ENCODE peak calls at places on chromosomes 4 and X, in nine cellular contexts. One of them, this sample, is unnamed.

GRCh38 chrX:67759018-67759417 is 215.2 kb downstream of the AR start:
- DNase-seq in pancreas: no peak
- DNase-seq in WERI-Rb-1: no peak
- DNase-seq in left ventricle myocardium inferior: no peak
- DNase-seq in choroid plexus epithelial cell: no peak
- DNase-seq in CD8-positive, alpha-beta T cell: no peak
- DNase-seq in cardiac muscle cell: no peak
- DNase-seq in ovary: no peak
- DNase-seq in endodermal cell: no peak
- DNase-seq in this sample: no peak

GRCh38 chrX:43349363-43349762 is 306.7 kb upstream of the MAOA start:
- DNase-seq in left ventricle myocardium inferior: no peak
- DNase-seq in cardiac muscle cell: peak
- DNase-seq in CD8-positive, alpha-beta T cell: no peak
- DNase-seq in pancreas: no peak
- DNase-seq in endodermal cell: peak
- DNase-seq in choroid plexus epithelial cell: peak
- DNase-seq in ovary: no peak
- DNase-seq in WERI-Rb-1: peak
- DNase-seq in this sample: peak

GRCh38 chr4:154984148-154984547 is 203.1 kb downstream of the RBM46 start:
- DNase-seq in choroid plexus epithelial cell: no peak
- DNase-seq in endodermal cell: no peak
- DNase-seq in WERI-Rb-1: no peak
- DNase-seq in ovary: no peak
- DNase-seq in pancreas: no peak
- DNase-seq in CD8-positive, alpha-beta T cell: no peak
- DNase-seq in cardiac muscle cell: no peak
- DNase-seq in left ventricle myocardium inferior: no peak
- DNase-seq in this sample: no peak

GRCh38 chrX:24982306-24982965 is 33.3 kb downstream of the ARX start:
- DNase-seq in ovary: no peak
- DNase-seq in WERI-Rb-1: no peak
- DNase-seq in choroid plexus epithelial cell: no peak
- DNase-seq in CD8-positive, alpha-beta T cell: no peak
- DNase-seq in left ventricle myocardium inferior: no peak
- DNase-seq in cardiac muscle cell: no peak
- DNase-seq in endodermal cell: no peak
- DNase-seq in pancreas: no peak
- DNase-seq in this sample: no peak

GRCh38 chrX:18981124-18981807 is 2.6 kb downstream of the PHKA2 start:
- DNase-seq in endodermal cell: no peak
- DNase-seq in ovary: no peak
- DNase-seq in cardiac muscle cell: no peak
- DNase-seq in WERI-Rb-1: no peak
- DNase-seq in pancreas: no peak
- DNase-seq in left ventricle myocardium inferior: no peak
- DNase-seq in choroid plexus epithelial cell: no peak
- DNase-seq in CD8-positive, alpha-beta T cell: no peak
- DNase-seq in this sample: no peak

GRCh38 chrX:37993857-37994619 is 12.3 kb upstream of the SYTL5 start:
- DNase-seq in endodermal cell: peak
- DNase-seq in cardiac muscle cell: no peak
- DNase-seq in choroid plexus epithelial cell: no peak
- DNase-seq in WERI-Rb-1: no peak
- DNase-seq in ovary: no peak
- DNase-seq in pancreas: no peak
- DNase-seq in left ventricle myocardium inferior: no peak
- DNase-seq in CD8-positive, alpha-beta T cell: no peak
- DNase-seq in this sample: peak

GRCh38 chrX:17397074-17397473 is 22.1 kb downstream of the NHS start:
- DNase-seq in endodermal cell: no peak
- DNase-seq in ovary: no peak
- DNase-seq in choroid plexus epithelial cell: no peak
- DNase-seq in CD8-positive, alpha-beta T cell: no peak
- DNase-seq in pancreas: no peak
- DNase-seq in WERI-Rb-1: no peak
- DNase-seq in cardiac muscle cell: no peak
- DNase-seq in left ventricle myocardium inferior: no peak
- DNase-seq in this sample: no peak

GRCh38 chrX:100747090-100747489 is 15.2 kb upstream of the SYTL4 start:
- DNase-seq in WERI-Rb-1: no peak
- DNase-seq in pancreas: no peak
- DNase-seq in endodermal cell: no peak
- DNase-seq in cardiac muscle cell: no peak
- DNase-seq in ovary: no peak
- DNase-seq in CD8-positive, alpha-beta T cell: no peak
- DNase-seq in left ventricle myocardium inferior: no peak
- DNase-seq in choroid plexus epithelial cell: peak
- DNase-seq in this sample: no peak

GRCh38 chrX:110087485-110088356 is 84.8 kb downstream of the TMEM164 start:
- DNase-seq in endodermal cell: no peak
- DNase-seq in pancreas: no peak
- DNase-seq in left ventricle myocardium inferior: no peak
- DNase-seq in ovary: no peak
- DNase-seq in CD8-positive, alpha-beta T cell: no peak
- DNase-seq in choroid plexus epithelial cell: peak
- DNase-seq in cardiac muscle cell: no peak
- DNase-seq in WERI-Rb-1: no peak
- DNase-seq in this sample: no peak

GRCh38 chr4:52578951-52579350 is 80.2 kb downstream of the USP46 start:
- DNase-seq in cardiac muscle cell: no peak
- DNase-seq in endodermal cell: no peak
- DNase-seq in pancreas: no peak
- DNase-seq in left ventricle myocardium inferior: no peak
- DNase-seq in WERI-Rb-1: no peak
- DNase-seq in ovary: no peak
- DNase-seq in CD8-positive, alpha-beta T cell: no peak
- DNase-seq in choroid plexus epithelial cell: no peak
- DNase-seq in this sample: no peak

GRCh38 chr4:172061204-172061603 is 248.0 kb downstream of the GALNTL6 start:
- DNase-seq in choroid plexus epithelial cell: no peak
- DNase-seq in ovary: no peak
- DNase-seq in WERI-Rb-1: no peak
- DNase-seq in endodermal cell: no peak
- DNase-seq in left ventricle myocardium inferior: no peak
- DNase-seq in cardiac muscle cell: no peak
- DNase-seq in CD8-positive, alpha-beta T cell: no peak
- DNase-seq in pancreas: no peak
- DNase-seq in this sample: no peak

GRCh38 chrX:123188081-123188480 is 4.0 kb downstream of the GRIA3 start:
- DNase-seq in choroid plexus epithelial cell: no peak
- DNase-seq in ovary: no peak
- DNase-seq in WERI-Rb-1: no peak
- DNase-seq in pancreas: no peak
- DNase-seq in CD8-positive, alpha-beta T cell: no peak
- DNase-seq in left ventricle myocardium inferior: no peak
- DNase-seq in cardiac muscle cell: no peak
- DNase-seq in endodermal cell: no peak
- DNase-seq in this sample: no peak

GRCh38 chr4:53967971-53968370 is 96.4 kb downstream of the CHIC2 start:
- DNase-seq in choroid plexus epithelial cell: no peak
- DNase-seq in left ventricle myocardium inferior: no peak
- DNase-seq in pancreas: no peak
- DNase-seq in CD8-positive, alpha-beta T cell: no peak
- DNase-seq in cardiac muscle cell: no peak
- DNase-seq in ovary: no peak
- DNase-seq in WERI-Rb-1: no peak
- DNase-seq in endodermal cell: no peak
- DNase-seq in this sample: no peak

GRCh38 chr4:69830529-69831269 is 29.2 kb downstream of the SULT1E1 start:
- DNase-seq in ovary: no peak
- DNase-seq in left ventricle myocardium inferior: no peak
- DNase-seq in WERI-Rb-1: no peak
- DNase-seq in choroid plexus epithelial cell: peak
- DNase-seq in endodermal cell: peak
- DNase-seq in CD8-positive, alpha-beta T cell: no peak
- DNase-seq in cardiac muscle cell: no peak
- DNase-seq in pancreas: no peak
- DNase-seq in this sample: peak

GRCh38 chr4:108881190-108881589 is 118.3 kb upstream of the ETNPPL start:
- DNase-seq in WERI-Rb-1: no peak
- DNase-seq in ovary: no peak
- DNase-seq in pancreas: no peak
- DNase-seq in left ventricle myocardium inferior: no peak
- DNase-seq in CD8-positive, alpha-beta T cell: no peak
- DNase-seq in endodermal cell: no peak
- DNase-seq in cardiac muscle cell: no peak
- DNase-seq in choroid plexus epithelial cell: peak
- DNase-seq in this sample: no peak

GRCh38 chr4:108884596-108884995 is 121.7 kb upstream of the ETNPPL start:
- DNase-seq in pancreas: no peak
- DNase-seq in choroid plexus epithelial cell: peak
- DNase-seq in cardiac muscle cell: no peak
- DNase-seq in left ventricle myocardium inferior: no peak
- DNase-seq in WERI-Rb-1: peak
- DNase-seq in CD8-positive, alpha-beta T cell: no peak
- DNase-seq in ovary: no peak
- DNase-seq in endodermal cell: no peak
- DNase-seq in this sample: no peak

GRCh38 chr4:108874806-108875205 is 112.0 kb upstream of the ETNPPL start:
- DNase-seq in WERI-Rb-1: no peak
- DNase-seq in CD8-positive, alpha-beta T cell: no peak
- DNase-seq in endodermal cell: no peak
- DNase-seq in left ventricle myocardium inferior: no peak
- DNase-seq in ovary: no peak
- DNase-seq in choroid plexus epithelial cell: no peak
- DNase-seq in pancreas: no peak
- DNase-seq in cardiac muscle cell: no peak
- DNase-seq in this sample: no peak

GRCh38 chr4:108877821-108878220 is 115.0 kb upstream of the ETNPPL start:
- DNase-seq in left ventricle myocardium inferior: no peak
- DNase-seq in cardiac muscle cell: no peak
- DNase-seq in CD8-positive, alpha-beta T cell: no peak
- DNase-seq in choroid plexus epithelial cell: no peak
- DNase-seq in ovary: no peak
- DNase-seq in WERI-Rb-1: no peak
- DNase-seq in endodermal cell: no peak
- DNase-seq in pancreas: no peak
- DNase-seq in this sample: no peak

DNA sequence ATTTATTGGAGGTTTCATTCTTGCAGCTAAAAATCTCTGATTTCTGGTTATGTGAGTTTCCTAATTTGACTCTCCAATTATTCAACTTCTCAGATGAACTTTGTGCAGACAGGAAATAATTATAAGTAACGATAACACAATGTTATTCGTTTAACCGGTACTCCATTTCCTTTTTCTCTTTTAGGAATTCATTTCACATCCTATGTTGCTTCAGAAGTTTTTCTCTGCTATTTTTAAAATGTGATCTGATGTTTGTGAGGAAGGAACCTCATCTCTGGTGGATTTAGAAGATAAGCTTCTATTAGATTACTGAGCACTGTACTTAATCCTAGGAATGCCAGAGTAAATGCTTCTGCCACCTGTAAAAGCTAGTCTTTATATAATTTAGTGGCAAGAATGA is 115.9 kb upstream of the ETNPPL start:
- DNase-seq in pancreas: no peak
- DNase-seq in left ventricle myocardium inferior: no peak
- DNase-seq in endodermal cell: no peak
- DNase-seq in CD8-positive, alpha-beta T cell: no peak
- DNase-seq in choroid plexus epithelial cell: no peak
- DNase-seq in WERI-Rb-1: no peak
- DNase-seq in cardiac muscle cell: no peak
- DNase-seq in ovary: no peak
- DNase-seq in this sample: no peak
- H3K4me3 ChIP-seq in pancreas: no peak
- H3K4me3 ChIP-seq in left ventricle myocardium inferior: no peak
- H3K4me3 ChIP-seq in endodermal cell: no peak
- H3K4me3 ChIP-seq in CD8-positive, alpha-beta T cell: no peak
- H3K4me3 ChIP-seq in choroid plexus epithelial cell: no peak
- H3K4me3 ChIP-seq in WERI-Rb-1: no peak
- H3K4me3 ChIP-seq in cardiac muscle cell: no peak
- H3K4me3 ChIP-seq in ovary: no peak
- H3K4me3 ChIP-seq in this sample: no peak

GRCh38 chrX:15623074-15623473 is 22.3 kb upstream of the ACE2 start:
- DNase-seq in CD8-positive, alpha-beta T cell: no peak
- DNase-seq in left ventricle myocardium inferior: no peak
- DNase-seq in endodermal cell: no peak
- DNase-seq in ovary: no peak
- DNase-seq in cardiac muscle cell: no peak
- DNase-seq in WERI-Rb-1: no peak
- DNase-seq in choroid plexus epithelial cell: no peak
- DNase-seq in pancreas: no peak
- DNase-seq in this sample: no peak
- TF ChIP-seq CTCF in CD8-positive, alpha-beta T cell: no peak
- TF ChIP-seq CTCF in left ventricle myocardium inferior: no peak
- TF ChIP-seq CTCF in endodermal cell: no peak
- TF ChIP-seq CTCF in ovary: no peak
- TF ChIP-seq CTCF in cardiac muscle cell: no peak
- TF ChIP-seq CTCF in WERI-Rb-1: no peak
- TF ChIP-seq CTCF in choroid plexus epithelial cell: no peak
- TF ChIP-seq CTCF in pancreas: no peak
- TF ChIP-seq CTCF in this sample: no peak

DNA sequence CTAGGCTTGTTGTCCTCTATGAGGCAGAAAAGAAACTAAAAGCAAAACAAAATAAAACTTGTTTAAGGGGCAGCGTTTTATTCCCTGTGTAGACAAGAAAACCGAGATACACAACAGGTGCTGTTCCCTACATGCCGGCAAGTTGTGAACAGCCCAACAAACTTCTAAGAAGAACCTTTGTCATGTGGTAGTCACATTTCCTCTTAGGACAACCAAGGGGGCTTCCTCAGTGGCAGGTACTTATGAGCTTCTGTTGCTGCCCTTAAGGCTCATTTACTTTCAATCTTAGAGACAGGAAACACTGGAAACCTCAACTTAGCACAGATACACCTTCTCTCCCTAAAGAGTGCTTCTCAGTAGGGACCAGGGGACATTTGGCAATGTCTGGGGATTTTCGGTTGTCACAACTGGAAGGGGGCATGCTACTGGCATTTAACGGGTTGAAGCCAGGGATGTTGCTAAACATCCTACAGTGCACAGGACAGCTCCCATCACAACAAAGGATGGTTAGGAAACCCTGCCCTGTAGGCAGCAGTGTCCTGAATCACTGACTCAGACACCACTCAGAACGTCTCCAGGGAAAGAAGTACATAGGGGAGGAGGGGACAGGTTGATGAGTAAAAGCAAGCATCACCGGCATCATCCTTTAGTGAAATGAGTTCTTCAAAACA is 111.0 kb downstream of the ASB9 start:
- DNase-seq in left ventricle myocardium inferior: no peak
- DNase-seq in ovary: no peak
- DNase-seq in endodermal cell: no peak
- DNase-seq in WERI-Rb-1: no peak
- DNase-seq in cardiac muscle cell: no peak
- DNase-seq in pancreas: no peak
- DNase-seq in CD8-positive, alpha-beta T cell: no peak
- DNase-seq in choroid plexus epithelial cell: no peak
- DNase-seq in this sample: no peak
- H3K4me3 ChIP-seq in left ventricle myocardium inferior: no peak
- H3K4me3 ChIP-seq in ovary: no peak
- H3K4me3 ChIP-seq in endodermal cell: no peak
- H3K4me3 ChIP-seq in WERI-Rb-1: no peak
- H3K4me3 ChIP-seq in cardiac muscle cell: no peak
- H3K4me3 ChIP-seq in pancreas: no peak
- H3K4me3 ChIP-seq in CD8-positive, alpha-beta T cell: no peak
- H3K4me3 ChIP-seq in choroid plexus epithelial cell: no peak
- H3K4me3 ChIP-seq in this sample: no peak

GRCh38 chr4:119493419-119493818 is 135.2 kb downstream of the PDE5A start:
- DNase-seq in endodermal cell: no peak
- DNase-seq in cardiac muscle cell: no peak
- DNase-seq in left ventricle myocardium inferior: no peak
- DNase-seq in CD8-positive, alpha-beta T cell: no peak
- DNase-seq in ovary: no peak
- DNase-seq in WERI-Rb-1: no peak
- DNase-seq in pancreas: no peak
- DNase-seq in choroid plexus epithelial cell: peak
- DNase-seq in this sample: no peak
- TF ChIP-seq CTCF in endodermal cell: peak
- TF ChIP-seq CTCF in cardiac muscle cell: peak
- TF ChIP-seq CTCF in left ventricle myocardium inferior: peak
- TF ChIP-seq CTCF in CD8-positive, alpha-beta T cell: no peak
- TF ChIP-seq CTCF in ovary: no peak
- TF ChIP-seq CTCF in WERI-Rb-1: no peak
- TF ChIP-seq CTCF in pancreas: no peak
- TF ChIP-seq CTCF in choroid plexus epithelial cell: peak
- TF ChIP-seq CTCF in this sample: no peak